ENCODE peak calls at places on chromosomes 12 and 14, in ten cellular contexts. S, A, G, P, Y, J, D, N, E and H are unnamed samples.

GRCh38 chr12:57795354-57795753 is 12.8 kb downstream of the TSFM start:
- DNase-seq in S (no peak), A (no peak), G (no peak), P (no peak), Y (no peak), J (no peak), D (no peak), N (no peak), E (no peak), H (no peak)

GRCh38 chr14:82113710-82114109 is 580.1 kb upstream of the SEL1L start:
- DNase-seq in S (no peak), A (no peak), G (no peak), P (no peak), Y (no peak), J (no peak), D (no peak), N (no peak), E (no peak), H (no peak)

GRCh38 chr12:88334271-88334670 is 192.2 kb downstream of the TMTC3 start:
- DNase-seq in S (no peak), A (no peak), G (peak; percentile 26), P (no peak), Y (peak; percentile 71), J (no peak), D (no peak), N (peak; percentile 30), E (no peak), H (no peak)

GRCh38 chr12:99265648-99266047 is 381.9 kb upstream of the GARIN6 start:
- DNase-seq in S (no peak), A (no peak), G (no peak), P (no peak), Y (no peak), J (no peak), D (no peak), N (no peak), E (no peak), H (no peak)

GRCh38 chr12:24565300-24565699 is 383.6 kb downstream of the BCAT1 start:
- DNase-seq in S (no peak), A (peak; percentile 51), G (no peak), P (no peak), Y (no peak), J (no peak), D (no peak), N (no peak), E (no peak), H (no peak)

GRCh38 chr14:73725116-73726024 is 11.2 kb upstream of the PNMA1 start:
- DNase-seq in S (no peak), A (peak; percentile 64), G (no peak), P (peak; percentile 75), Y (peak; percentile 71), J (no peak), D (no peak), N (peak; percentile 26), E (no peak), H (no peak)

GRCh38 chr12:11765817-11766794 is 116.6 kb downstream of the ETV6 start:
- DNase-seq in S (no peak), A (peak; percentile 15), G (no peak), P (no peak), Y (no peak), J (no peak), D (peak; percentile 54), N (peak; percentile 79), E (no peak), H (peak; percentile 25)

GRCh38 chr12:59858508-59858907 is 262.7 kb downstream of the SLC16A7 start:
- DNase-seq in S (peak; percentile 43), A (no peak), G (no peak), P (no peak), Y (no peak), J (no peak), D (no peak), N (no peak), E (no peak), H (no peak)

GRCh38 chr14:22535126-22535525 is 53.9 kb downstream of the DAD1 start:
- DNase-seq in S (no peak), A (no peak), G (no peak), P (no peak), Y (no peak), J (no peak), D (no peak), N (no peak), E (no peak), H (no peak)

GRCh38 chr14:22533057-22533704 is 55.8 kb downstream of the DAD1 start:
- DNase-seq in S (no peak), A (no peak), G (no peak), P (no peak), Y (no peak), J (no peak), D (no peak), N (no peak), E (no peak), H (no peak)

GRCh38 chr14:22535916-22536315 is 53.1 kb downstream of the DAD1 start:
- DNase-seq in S (no peak), A (no peak), G (no peak), P (no peak), Y (no peak), J (no peak), D (no peak), N (no peak), E (no peak), H (no peak)

GRCh38 chr14:22533739-22534359 is 55.2 kb downstream of the DAD1 start:
- DNase-seq in S (no peak), A (no peak), G (no peak), P (no peak), Y (no peak), J (no peak), D (no peak), N (no peak), E (no peak), H (no peak)

DNA sequence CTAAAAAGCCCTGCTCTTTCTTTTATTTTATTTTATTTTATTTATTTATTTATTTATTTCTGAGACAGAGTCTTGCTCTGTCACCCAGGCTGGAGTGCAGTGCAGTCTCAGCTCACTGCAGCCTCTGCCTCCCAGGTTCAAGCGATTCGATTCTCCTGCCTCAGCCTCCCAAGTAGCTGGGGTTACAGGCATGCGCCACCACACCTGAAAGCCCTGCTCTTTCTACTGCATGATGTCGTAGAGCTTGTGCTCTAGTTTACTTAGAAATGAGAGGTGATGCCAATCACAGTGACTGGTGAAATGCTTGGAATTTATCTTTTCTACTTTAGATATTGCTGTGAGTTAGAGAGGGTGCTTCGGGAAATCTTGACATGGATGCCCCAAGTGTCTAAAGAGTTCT is 54.5 kb downstream of the DAD1 start:
- DNase-seq in S (no peak), A (no peak), G (no peak), P (no peak), Y (no peak), J (no peak), D (no peak), N (no peak), E (no peak), H (no peak)
- H3K36me3 ChIP-seq in S (no peaks in the 10 kb centered on the region), A (no peaks in the 10 kb centered on the region), G (peaks cover 37% of the 10 kb centered on the region), P (no peaks in the 10 kb centered on the region), Y (no peaks in the 10 kb centered on the region), J (no peaks in the 10 kb centered on the region), D (no peaks in the 10 kb centered on the region), N (no peaks in the 10 kb centered on the region), E (no peaks in the 10 kb centered on the region), H (peaks cover 87% of the 10 kb centered on the region)

DNA sequence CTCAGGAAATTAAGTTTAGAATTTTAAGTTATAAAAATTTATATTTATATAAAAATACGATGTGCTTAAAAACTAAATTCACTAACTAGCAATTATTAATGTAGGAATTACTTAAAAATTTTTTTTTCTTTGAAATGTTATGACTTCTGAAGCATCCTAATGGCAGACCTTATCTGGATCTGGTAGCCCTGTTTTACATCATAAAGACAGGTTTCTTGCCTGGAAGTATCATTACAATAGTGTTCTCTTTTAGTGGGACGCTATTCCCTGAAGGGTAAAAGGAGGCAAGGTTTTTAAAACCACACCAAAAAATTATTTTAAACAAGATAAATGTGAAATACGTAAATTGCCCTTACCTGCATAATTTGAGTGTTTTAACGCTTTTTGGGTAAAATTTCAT is 2.1 kb downstream of the WDR20 start:
- DNase-seq in S (no peak), A (no peak), G (no peak), P (no peak), Y (no peak), J (no peak), D (no peak), N (no peak), E (no peak), H (no peak)
- H3K4me3 ChIP-seq in S (no peak overlapping the region), A (no peak overlapping the region), G (peak overlapping the region; percentile 93), P (peak overlapping the region; percentile 86), Y (no peak overlapping the region), J (peak overlapping the region; percentile 74), D (no peak overlapping the region), N (no peak overlapping the region), E (no peak overlapping the region), H (peak overlapping the region; percentile 90)

GRCh38 chr12:132747896-132748295 is 13.7 kb downstream of the ANKLE2 start:
- DNase-seq in S (no peak), A (no peak), G (no peak), P (no peak), Y (no peak), J (no peak), D (no peak), N (no peak), E (no peak), H (no peak)
- H3K36me3 ChIP-seq in S (peaks cover 12% of the 10 kb centered on the region), A (peaks cover 35% of the 10 kb centered on the region), G (peaks cover 97% of the 10 kb centered on the region), P (peaks cover 99% of the 10 kb centered on the region), Y (peaks cover 99% of the 10 kb centered on the region), J (peaks cover 64% of the 10 kb centered on the region), D (peaks cover 60% of the 10 kb centered on the region), N (peaks cover 42% of the 10 kb centered on the region), E (peaks cover 50% of the 10 kb centered on the region), H (peaks cover 77% of the 10 kb centered on the region)

GRCh38 chr12:76345569-76345968 is 2.6 kb downstream of the BBS10 start:
- DNase-seq in S (no peak), A (no peak), G (no peak), P (no peak), Y (no peak), J (no peak), D (no peak), N (no peak), E (no peak), H (no peak)

GRCh38 chr12:76346236-76346635 is 2.0 kb downstream of the BBS10 start:
- DNase-seq in S (no peak), A (no peak), G (no peak), P (no peak), Y (no peak), J (no peak), D (no peak), N (peak; percentile 70), E (no peak), H (no peak)

GRCh38 chr12:76348079-76348901 is at the start of gene BBS10:
- DNase-seq in S (peak; percentile 91), A (peak; percentile 96), G (peak; percentile 96), P (peak; percentile 95), Y (peak; percentile 95), J (peak; percentile 92), D (peak; percentile 93), N (peak; percentile 90), E (peak; percentile 53), H (peak; percentile 78)

GRCh38 chr12:76341436-76342030 is 6.7 kb downstream of the BBS10 start:
- DNase-seq in S (no peak), A (no peak), G (no peak), P (no peak), Y (no peak), J (no peak), D (no peak), N (peak; percentile 24), E (no peak), H (no peak)

DNA sequence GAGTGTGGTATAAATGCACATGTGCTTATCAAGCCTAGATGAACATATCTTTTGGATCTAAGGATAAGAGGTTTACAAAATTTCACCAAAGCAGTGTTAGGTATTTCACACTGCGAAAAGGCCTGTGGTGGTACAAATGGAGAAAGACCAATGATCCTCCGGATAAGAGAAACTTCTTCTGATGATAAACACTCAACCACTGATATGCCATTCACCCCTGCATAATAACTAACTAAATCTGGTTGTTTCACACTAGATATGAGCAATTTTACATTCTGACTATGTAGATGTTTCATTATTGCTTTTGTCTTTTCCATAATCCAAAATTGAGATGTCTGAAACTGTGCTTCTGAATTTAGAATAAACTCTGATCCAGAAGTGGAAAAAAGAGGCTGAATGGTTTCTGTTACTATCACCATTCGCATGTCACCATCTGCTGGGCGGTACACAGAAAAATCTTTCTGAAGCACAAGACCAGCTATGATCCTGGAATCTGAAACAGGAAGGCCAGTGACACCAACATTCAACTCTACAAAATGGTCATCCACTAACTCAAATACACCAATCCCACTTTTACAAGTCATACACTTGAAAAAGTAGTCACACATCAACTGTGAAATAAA is 1.3 kb downstream of the BBS10 start:
- DNase-seq in S (peak; percentile 7), A (peak; percentile 43), G (peak; percentile 63), P (no peak), Y (no peak), J (peak; percentile 55), D (peak; percentile 37), N (peak; percentile 85), E (no peak), H (peak; percentile 23)
- H3K4me3 ChIP-seq in S (no peak overlapping the region), A (no peak overlapping the region), G (peak overlapping the region; percentile 74), P (peak overlapping the region; percentile 90), Y (no peak overlapping the region), J (peak overlapping the region; percentile 87), D (no peak overlapping the region), N (peak overlapping the region; percentile 78), E (peak overlapping the region; percentile 65), H (peak overlapping the region; percentile 91)